ENCODE peak calls at places on chromosomes 3 and 15, in five cellular contexts. V is tibial artery, Q is IMR-90, A is ovary, K is mammary epithelial cell. C is an unnamed sample.

GRCh38 chr3:33231755-33232465 is 13.3 kb upstream of the SUSD5 start:
- DNase-seq in V (no peak), Q (no peak), A (no peak), K (no peak), C (peak; percentile 14)

GRCh38 chr15:40343512-40343911 is 2.8 kb upstream of the CCDC9B start:
- DNase-seq in V (peak; percentile 91), Q (peak; percentile 98), A (no peak), K (peak; percentile 68), C (no peak)

GRCh38 chr15:86611392-86612040 is 531.8 kb downstream of the AGBL1 start:
- DNase-seq in V (no peak), Q (no peak), A (no peak), K (peak; percentile 81), C (no peak)

GRCh38 chr3:17645074-17645698 is 97.2 kb downstream of the TBC1D5 start:
- DNase-seq in V (no peak), Q (peak; percentile 76), A (no peak), K (peak; percentile 55), C (peak; percentile 9)

GRCh38 chr3:64319391-64319790 is 94.1 kb upstream of the PRICKLE2 start:
- DNase-seq in V (no peak), Q (no peak), A (no peak), K (no peak), C (peak; percentile 30)

GRCh38 chr3:55935241-55935640 is 448.1 kb upstream of the WNT5A start:
- DNase-seq in V (no peak), Q (no peak), A (no peak), K (no peak), C (no peak)

GRCh38 chr3:152793969-152794368 is 41.0 kb upstream of the P2RY1 start:
- DNase-seq in V (no peak), Q (no peak), A (no peak), K (no peak), C (no peak)

GRCh38 chr3:123202451-123202850 is 708 bp downstream of the SEC22A start:
- DNase-seq in V (no peak), Q (peak; percentile 2), A (no peak), K (peak; percentile 12), C (peak; percentile 41)

GRCh38 chr15:66105286-66105984 is 148.1 kb downstream of the MEGF11 start:
- DNase-seq in V (no peak), Q (no peak), A (no peak), K (no peak), C (no peak)

GRCh38 chr15:75551076-75551475 is 28.0 kb downstream of the PTPN9 start:
- DNase-seq in V (no peak), Q (no peak), A (no peak), K (no peak), C (no peak)

GRCh38 chr3:171835116-171835515 is 8.0 kb upstream of the TMEM212 start:
- DNase-seq in V (no peak), Q (no peak), A (no peak), K (no peak), C (no peak)

GRCh38 chr3:27423463-27423862 is 54.3 kb upstream of the NEK10 start:
- DNase-seq in V (no peak), Q (peak; percentile 81), A (no peak), K (peak; percentile 21), C (no peak)

GRCh38 chr15:58522391-58522790 is 90.6 kb downstream of the LIPC start:
- DNase-seq in V (peak; percentile 76), Q (no peak), A (no peak), K (no peak), C (no peak)

GRCh38 chr15:27864076-27864475 is 235.0 kb downstream of the OCA2 start:
- DNase-seq in V (no peak), Q (no peak), A (no peak), K (no peak), C (no peak)

GRCh38 chr15:68484220-68484619 is 52.3 kb upstream of the ITGA11 start:
- DNase-seq in V (no peak), Q (no peak), A (no peak), K (no peak), C (no peak)

GRCh38 chr15:67446449-67446848 is 74.5 kb upstream of the C15orf61 start:
- DNase-seq in V (no peak), Q (no peak), A (no peak), K (no peak), C (peak; percentile 28)

GRCh38 chr3:28172748-28173147 is 68.7 kb upstream of the CMC1 start:
- DNase-seq in V (no peak), Q (no peak), A (no peak), K (no peak), C (no peak)

GRCh38 chr15:52463638-52464037 is 65.0 kb downstream of the MYO5A start:
- DNase-seq in V (no peak), Q (peak; percentile 39), A (no peak), K (peak; percentile 14), C (no peak)

DNA sequence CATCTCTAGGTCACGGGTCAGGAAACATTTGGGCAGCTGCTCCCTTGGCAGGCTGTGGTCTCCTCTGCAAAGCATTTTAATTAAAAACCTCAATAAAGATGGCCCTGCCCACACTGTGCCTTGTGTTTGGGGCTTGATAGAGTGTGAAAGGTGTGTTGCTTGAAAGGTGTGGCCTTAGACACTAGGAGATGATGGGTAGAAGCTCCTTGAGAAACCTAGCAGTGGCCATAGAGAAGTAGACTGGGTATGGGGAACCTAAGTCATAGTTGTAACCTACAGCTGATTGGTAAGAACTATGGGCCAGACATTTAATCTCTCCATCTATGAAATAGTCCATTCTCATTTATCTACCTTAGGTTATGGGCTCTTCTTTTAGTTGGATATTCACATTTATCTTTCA is 3.3 kb downstream of the JAGN1 start:
- DNase-seq in V (no peak), Q (no peak), A (no peak), K (no peak), C (no peak)
- H3K4me3 ChIP-seq in V (no peak overlapping the region), Q (no peak overlapping the region), A (no peak overlapping the region), K (no peak overlapping the region), C (no peak overlapping the region)

GRCh38 chr3:52402706-52403270 is 42.1 kb downstream of the SEMA3G start:
- DNase-seq in V (peak; percentile 43), Q (no peak), A (peak; percentile 12), K (no peak), C (peak; percentile 35)
- H3K36me3 ChIP-seq in V (peaks cover 72% of the 10 kb centered on the region), Q (peaks cover 68% of the 10 kb centered on the region), A (no peaks in the 10 kb centered on the region), K (peaks cover 42% of the 10 kb centered on the region), C (peaks cover 49% of the 10 kb centered on the region)

GRCh38 chr15:90463381-90463780 is 66.3 kb upstream of the CRTC3 start:
- DNase-seq in V (no peak), Q (peak; percentile 76), A (no peak), K (peak; percentile 64), C (no peak)
- H3K4me3 ChIP-seq in V (no peak overlapping the region), Q (no peak overlapping the region), A (no peak overlapping the region), K (no peak overlapping the region), C (no peak overlapping the region)

DNA sequence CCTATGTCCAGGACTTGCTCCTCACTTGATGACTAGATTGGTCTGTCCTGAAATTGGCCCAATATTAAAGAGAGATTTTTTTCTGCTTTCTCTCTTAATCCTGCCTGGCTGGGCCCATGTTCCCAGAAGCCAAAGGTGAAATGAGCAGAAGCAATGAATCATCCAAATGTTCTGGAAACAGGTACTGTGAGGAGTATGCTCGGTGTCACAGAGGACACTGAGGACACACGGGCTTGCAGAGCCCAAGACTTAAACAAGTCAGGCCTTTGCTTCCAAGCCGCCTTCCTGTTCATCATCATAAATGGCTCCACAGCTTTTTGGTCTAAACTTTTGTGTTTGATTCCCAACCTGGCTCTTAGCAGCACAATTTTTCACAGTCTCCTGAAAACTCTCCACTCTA is 31.4 kb downstream of the EIF3J start:
- DNase-seq in V (no peak), Q (no peak), A (no peak), K (no peak), C (no peak)
- H3K36me3 ChIP-seq in V (peaks cover 47% of the 10 kb centered on the region), Q (peaks cover 56% of the 10 kb centered on the region), A (no peaks in the 10 kb centered on the region), K (peaks cover 34% of the 10 kb centered on the region), C (peaks cover 33% of the 10 kb centered on the region)

GRCh38 chr3:43138488-43139231 is 32.8 kb upstream of the POMGNT2 start:
- DNase-seq in V (no peak), Q (no peak), A (no peak), K (no peak), C (no peak)
- H3K4me3 ChIP-seq in V (no peak overlapping the region), Q (no peak overlapping the region), A (no peak overlapping the region), K (no peak overlapping the region), C (no peak overlapping the region)

GRCh38 chr3:157956850-157957249 is 149.4 kb downstream of the SHOX2 start:
- DNase-seq in V (no peak), Q (no peak), A (no peak), K (no peak), C (peak; percentile 9)
- H3K36me3 ChIP-seq in V (no peaks in the 10 kb centered on the region), Q (no peaks in the 10 kb centered on the region), A (no peaks in the 10 kb centered on the region), K (no peaks in the 10 kb centered on the region), C (no peaks in the 10 kb centered on the region)

DNA sequence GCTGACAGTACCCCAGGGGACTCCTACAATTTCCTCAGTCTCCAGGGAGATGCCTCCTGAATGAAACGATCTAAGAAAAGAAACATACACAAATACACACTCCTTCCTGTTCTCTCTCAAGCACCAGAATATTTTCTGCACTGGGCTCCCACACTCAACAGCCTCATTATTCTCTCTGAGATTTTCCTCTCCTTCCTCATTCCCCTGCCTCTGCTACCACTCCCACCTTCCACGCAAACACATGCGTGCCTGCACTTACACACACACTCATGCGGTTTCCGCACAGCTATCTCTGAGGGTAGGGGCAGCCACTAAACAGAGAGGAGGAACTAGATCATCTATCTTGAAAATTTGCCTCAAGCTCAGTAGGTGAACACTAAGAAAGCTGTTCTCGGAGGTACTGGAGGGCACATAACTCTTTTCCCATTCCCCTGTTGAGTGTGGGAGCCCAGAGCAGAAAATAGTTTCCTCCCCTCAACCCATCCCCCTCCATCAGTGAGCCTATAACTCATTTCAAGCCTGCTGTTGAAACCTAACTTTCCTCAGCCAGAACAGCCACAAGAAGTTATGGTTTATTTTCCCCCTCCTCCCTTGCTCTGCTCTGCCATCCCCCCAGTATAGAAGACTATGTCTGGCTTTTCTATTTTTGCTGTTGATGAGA is 30.5 kb upstream of the TIPARP start:
- DNase-seq in V (no peak), Q (peak; percentile 75), A (no peak), K (no peak), C (peak; percentile 15)
- H3K4me3 ChIP-seq in V (peak overlapping the region; percentile 35), Q (peak overlapping the region; percentile 37), A (no peak overlapping the region), K (no peak overlapping the region), C (no peak overlapping the region)

DNA sequence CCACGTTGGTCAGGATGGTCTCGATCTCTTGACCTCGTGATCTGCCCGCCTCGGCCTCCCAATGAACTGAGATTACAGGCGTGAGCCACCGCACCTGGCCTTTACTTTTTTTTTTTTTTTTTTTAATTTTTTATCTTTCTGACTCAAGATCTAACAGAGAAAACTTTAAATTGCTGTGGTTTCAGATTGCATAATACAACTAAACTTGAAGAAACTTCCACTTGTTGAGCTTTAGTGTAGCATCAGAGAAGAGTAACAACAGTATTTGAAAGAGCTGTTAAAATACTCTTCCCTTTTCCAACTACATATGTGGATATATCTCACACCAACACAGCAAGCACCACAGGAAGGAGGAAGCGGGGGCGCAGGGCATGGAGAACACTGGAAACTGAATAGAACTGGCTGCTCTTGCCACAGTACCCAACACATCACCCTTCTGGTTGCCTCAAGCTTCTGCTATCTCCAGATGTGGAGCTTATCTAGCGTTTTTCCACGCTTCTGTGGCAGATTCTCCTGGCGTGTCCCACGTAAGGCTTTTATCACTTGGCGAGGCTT is 45.4 kb downstream of the MAP6D1 start:
- DNase-seq in V (no peak), Q (peak; percentile 9), A (no peak), K (no peak), C (no peak)
- H3K36me3 ChIP-seq in V (peaks cover 63% of the 10 kb centered on the region), Q (peaks cover 48% of the 10 kb centered on the region), A (no peaks in the 10 kb centered on the region), K (peaks cover 29% of the 10 kb centered on the region), C (peaks cover 21% of the 10 kb centered on the region)